ENCODE peak calls at places on chromosomes 3 and 15, in four cellular contexts. One of them, this sample, is unnamed.

GRCh38 chr3:155963557-155963956 is 93.1 kb downstream of the GMPS start:
- DNase-seq in fibroblast of villous mesenchyme: no peak
- DNase-seq in brain microvascular endothelial cell: peak
- DNase-seq in kidney epithelial cell: no peak
- DNase-seq in this sample: no peak

GRCh38 chr3:150756491-150757059 is 6.4 kb downstream of the SIAH2 start:
- DNase-seq in fibroblast of villous mesenchyme: no peak
- DNase-seq in brain microvascular endothelial cell: no peak
- DNase-seq in kidney epithelial cell: no peak
- DNase-seq in this sample: no peak

GRCh38 chr3:119205209-119205608 is 31.8 kb downstream of the UPK1B start:
- DNase-seq in fibroblast of villous mesenchyme: no peak
- DNase-seq in brain microvascular endothelial cell: no peak
- DNase-seq in kidney epithelial cell: no peak
- DNase-seq in this sample: no peak

GRCh38 chr15:77342767-77343166 is 77.1 kb downstream of the PEAK1 start:
- DNase-seq in fibroblast of villous mesenchyme: no peak
- DNase-seq in brain microvascular endothelial cell: no peak
- DNase-seq in kidney epithelial cell: no peak
- DNase-seq in this sample: no peak

GRCh38 chr3:77189684-77190083 is 149.8 kb downstream of the ROBO2 start:
- DNase-seq in fibroblast of villous mesenchyme: no peak
- DNase-seq in brain microvascular endothelial cell: no peak
- DNase-seq in kidney epithelial cell: no peak
- DNase-seq in this sample: no peak

GRCh38 chr3:132401255-132401654 is 16.0 kb upstream of the DNAJC13 start:
- DNase-seq in fibroblast of villous mesenchyme: no peak
- DNase-seq in brain microvascular endothelial cell: no peak
- DNase-seq in kidney epithelial cell: no peak
- DNase-seq in this sample: no peak

GRCh38 chr15:84734794-84735479 is 13.5 kb upstream of the ZNF592 start:
- DNase-seq in fibroblast of villous mesenchyme: peak
- DNase-seq in brain microvascular endothelial cell: peak
- DNase-seq in kidney epithelial cell: peak
- DNase-seq in this sample: peak

GRCh38 chr3:109687626-109688025 is 350.3 kb upstream of the DPPA4 start:
- DNase-seq in fibroblast of villous mesenchyme: no peak
- DNase-seq in brain microvascular endothelial cell: no peak
- DNase-seq in kidney epithelial cell: no peak
- DNase-seq in this sample: no peak

GRCh38 chr3:156648086-156648485 is 26.3 kb upstream of the TIPARP start:
- DNase-seq in fibroblast of villous mesenchyme: peak
- DNase-seq in brain microvascular endothelial cell: peak
- DNase-seq in kidney epithelial cell: no peak
- DNase-seq in this sample: no peak

GRCh38 chr15:38503497-38503896 is 49.6 kb downstream of the FAM98B start:
- DNase-seq in fibroblast of villous mesenchyme: no peak
- DNase-seq in brain microvascular endothelial cell: no peak
- DNase-seq in kidney epithelial cell: no peak
- DNase-seq in this sample: no peak

GRCh38 chr15:99565031-99565280 is 828 bp upstream of the MEF2A start:
- DNase-seq in fibroblast of villous mesenchyme: no peak
- DNase-seq in brain microvascular endothelial cell: no peak
- DNase-seq in kidney epithelial cell: no peak
- DNase-seq in this sample: no peak

GRCh38 chr3:20039765-20040475 is at the start of gene KAT2B:
- DNase-seq in fibroblast of villous mesenchyme: peak
- DNase-seq in brain microvascular endothelial cell: peak
- DNase-seq in kidney epithelial cell: no peak
- DNase-seq in this sample: peak

GRCh38 chr3:42264399-42265058 is 1.5 kb downstream of the CCK start:
- DNase-seq in fibroblast of villous mesenchyme: no peak
- DNase-seq in brain microvascular endothelial cell: peak
- DNase-seq in kidney epithelial cell: no peak
- DNase-seq in this sample: peak

GRCh38 chr3:172538368-172539264 is 15.4 kb upstream of the TNFSF10 start:
- DNase-seq in fibroblast of villous mesenchyme: no peak
- DNase-seq in brain microvascular endothelial cell: no peak
- DNase-seq in kidney epithelial cell: no peak
- DNase-seq in this sample: no peak

GRCh38 chr3:182738583-182739514 is 54.5 kb upstream of the ATP11B start:
- DNase-seq in fibroblast of villous mesenchyme: no peak
- DNase-seq in brain microvascular endothelial cell: no peak
- DNase-seq in kidney epithelial cell: peak
- DNase-seq in this sample: no peak
- H3K4me3 ChIP-seq in fibroblast of villous mesenchyme: no peak
- H3K4me3 ChIP-seq in brain microvascular endothelial cell: no peak
- H3K4me3 ChIP-seq in kidney epithelial cell: no peak
- H3K4me3 ChIP-seq in this sample: no peak

GRCh38 chr3:165343185-165343584 is 147.0 kb upstream of the SLITRK3 start:
- DNase-seq in fibroblast of villous mesenchyme: no peak
- DNase-seq in brain microvascular endothelial cell: no peak
- DNase-seq in kidney epithelial cell: no peak
- DNase-seq in this sample: no peak

GRCh38 chr3:165336786-165337185 is 140.6 kb upstream of the SLITRK3 start:
- DNase-seq in fibroblast of villous mesenchyme: peak
- DNase-seq in brain microvascular endothelial cell: peak
- DNase-seq in kidney epithelial cell: no peak
- DNase-seq in this sample: no peak

GRCh38 chr3:165339753-165340152 is 143.6 kb upstream of the SLITRK3 start:
- DNase-seq in fibroblast of villous mesenchyme: no peak
- DNase-seq in brain microvascular endothelial cell: peak
- DNase-seq in kidney epithelial cell: no peak
- DNase-seq in this sample: no peak
- TF ChIP-seq CTCF in fibroblast of villous mesenchyme: no peak
- TF ChIP-seq CTCF in brain microvascular endothelial cell: peak
- TF ChIP-seq CTCF in kidney epithelial cell: peak
- TF ChIP-seq CTCF in this sample: no peak

GRCh38 chr15:63370764-63371163 is 10.9 kb downstream of the CA12 start:
- DNase-seq in fibroblast of villous mesenchyme: no peak
- DNase-seq in brain microvascular endothelial cell: no peak
- DNase-seq in kidney epithelial cell: no peak
- DNase-seq in this sample: no peak
- H3K4me3 ChIP-seq in fibroblast of villous mesenchyme: no peak
- H3K4me3 ChIP-seq in brain microvascular endothelial cell: no peak
- H3K4me3 ChIP-seq in kidney epithelial cell: no peak
- H3K4me3 ChIP-seq in this sample: no peak

GRCh38 chr3:99892332-99892731 is 74.7 kb downstream of the CMSS1 start:
- DNase-seq in fibroblast of villous mesenchyme: no peak
- DNase-seq in brain microvascular endothelial cell: no peak
- DNase-seq in kidney epithelial cell: no peak
- DNase-seq in this sample: no peak
- TF ChIP-seq CTCF in fibroblast of villous mesenchyme: peak
- TF ChIP-seq CTCF in brain microvascular endothelial cell: no peak
- TF ChIP-seq CTCF in kidney epithelial cell: no peak
- TF ChIP-seq CTCF in this sample: no peak

GRCh38 chr15:40594429-40594836 is 384 bp downstream of the KNL1 start:
- DNase-seq in fibroblast of villous mesenchyme: peak
- DNase-seq in brain microvascular endothelial cell: peak
- DNase-seq in kidney epithelial cell: no peak
- DNase-seq in this sample: peak

GRCh38 chr15:40593588-40594428 is at the start of gene KNL1:
- DNase-seq in fibroblast of villous mesenchyme: peak
- DNase-seq in brain microvascular endothelial cell: peak
- DNase-seq in kidney epithelial cell: peak
- DNase-seq in this sample: peak

GRCh38 chr15:40591310-40591845 is 2.7 kb upstream of the KNL1 start:
- DNase-seq in fibroblast of villous mesenchyme: no peak
- DNase-seq in brain microvascular endothelial cell: no peak
- DNase-seq in kidney epithelial cell: no peak
- DNase-seq in this sample: no peak

GRCh38 chr15:40595219-40595618 is 1.2 kb downstream of the KNL1 start:
- DNase-seq in fibroblast of villous mesenchyme: no peak
- DNase-seq in brain microvascular endothelial cell: no peak
- DNase-seq in kidney epithelial cell: no peak
- DNase-seq in this sample: no peak

DNA sequence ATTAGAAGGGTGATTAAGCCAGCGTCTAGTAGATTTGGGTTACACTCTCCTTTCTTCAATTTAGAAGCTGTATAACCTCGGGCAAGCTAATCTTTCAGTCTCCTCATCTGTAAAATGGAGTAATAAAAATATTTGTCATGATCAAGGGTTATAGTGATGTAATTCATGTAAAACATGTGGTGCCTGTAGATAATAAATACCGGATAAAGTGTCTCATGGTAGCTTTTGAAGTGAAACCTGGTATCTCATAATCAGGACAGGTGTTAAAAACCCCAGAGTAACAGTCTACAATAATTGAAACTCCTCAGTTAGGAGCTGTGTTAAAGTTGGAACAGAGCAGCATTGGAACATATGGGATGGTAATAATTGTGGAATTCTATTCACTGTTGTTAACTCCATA is 919 bp upstream of the KNL1 start:
- DNase-seq in fibroblast of villous mesenchyme: no peak
- DNase-seq in brain microvascular endothelial cell: no peak
- DNase-seq in kidney epithelial cell: no peak
- DNase-seq in this sample: no peak
- H3K4me3 ChIP-seq in fibroblast of villous mesenchyme: no peak
- H3K4me3 ChIP-seq in brain microvascular endothelial cell: no peak
- H3K4me3 ChIP-seq in kidney epithelial cell: no peak
- H3K4me3 ChIP-seq in this sample: no peak

DNA sequence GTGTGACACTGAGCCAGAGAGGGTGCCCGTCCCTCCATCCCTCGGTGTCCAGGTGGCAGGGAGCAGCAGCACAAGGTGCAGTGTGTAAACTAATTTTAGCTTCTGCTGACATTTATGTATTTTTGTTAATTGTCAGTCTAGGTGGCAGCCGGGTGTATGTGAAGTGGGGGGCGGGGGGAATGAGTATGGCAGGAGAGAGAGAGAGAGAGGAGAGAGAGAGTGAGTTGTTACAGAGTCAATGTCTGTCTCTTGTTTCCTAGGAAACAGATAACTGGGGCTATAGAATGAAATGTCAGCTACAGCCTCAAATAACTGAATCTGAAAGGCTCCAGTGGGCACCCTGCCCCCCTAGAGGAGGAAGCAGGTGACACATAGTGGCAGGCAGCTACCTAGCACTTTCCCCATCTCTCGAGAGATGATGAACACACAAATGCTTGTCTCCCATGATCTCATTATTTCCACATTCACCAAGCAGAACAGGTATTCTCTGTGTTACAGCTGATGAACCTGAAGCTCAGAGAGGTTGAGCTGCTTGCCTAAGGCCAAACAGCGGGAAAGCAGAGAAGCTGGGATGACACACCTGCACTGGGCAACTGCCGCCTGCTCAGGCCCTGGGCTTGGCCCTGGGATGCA is 24.7 kb downstream of the RASGRF1 start:
- DNase-seq in fibroblast of villous mesenchyme: no peak
- DNase-seq in brain microvascular endothelial cell: no peak
- DNase-seq in kidney epithelial cell: no peak
- DNase-seq in this sample: no peak
- TF ChIP-seq CTCF in fibroblast of villous mesenchyme: no peak
- TF ChIP-seq CTCF in brain microvascular endothelial cell: no peak
- TF ChIP-seq CTCF in kidney epithelial cell: no peak
- TF ChIP-seq CTCF in this sample: no peak

DNA sequence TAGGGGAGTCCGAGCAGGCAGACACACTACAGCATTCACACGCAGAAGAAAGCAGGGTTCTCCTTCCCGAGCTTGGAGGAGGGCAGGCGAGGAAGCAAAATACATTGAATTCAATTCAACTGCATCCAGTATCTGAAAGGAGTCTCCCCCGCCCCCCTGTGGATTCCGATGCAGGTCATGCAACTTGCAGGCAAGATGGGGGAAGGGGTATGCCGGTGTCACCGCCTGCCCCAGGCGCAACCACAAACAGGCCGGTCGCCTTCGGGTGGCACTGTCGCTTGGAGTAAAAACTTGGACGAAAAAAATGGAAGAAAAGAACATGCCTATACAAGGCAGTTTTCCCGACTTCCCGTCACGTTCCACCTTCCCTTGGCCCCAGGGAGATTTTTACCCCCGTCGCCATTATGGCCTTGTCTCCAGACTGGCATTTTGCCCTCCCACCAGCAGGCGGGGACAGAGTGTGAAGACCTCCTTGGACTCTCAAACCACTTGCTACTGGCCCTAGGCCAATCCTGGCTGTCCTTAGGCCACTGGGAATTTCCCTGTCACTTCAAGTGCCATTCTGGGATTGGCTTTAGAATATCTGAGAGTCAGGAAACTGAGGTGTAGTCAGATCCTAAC is 1.6 kb upstream of the NTRK3 start:
- DNase-seq in fibroblast of villous mesenchyme: no peak
- DNase-seq in brain microvascular endothelial cell: no peak
- DNase-seq in kidney epithelial cell: no peak
- DNase-seq in this sample: no peak
- H3K4me3 ChIP-seq in fibroblast of villous mesenchyme: no peak
- H3K4me3 ChIP-seq in brain microvascular endothelial cell: no peak
- H3K4me3 ChIP-seq in kidney epithelial cell: no peak
- H3K4me3 ChIP-seq in this sample: peak

This sample was measured in lower lobe of right lung.